ENCODE peak calls at places on chromosomes 16 and 17, in ten cellular contexts. One of them, this sample, is unnamed.

GRCh38 chr17:61402978-61403845 is 3.6 kb downstream of the TBX2 start:
- DNase-seq in RWPE2: no peak
- DNase-seq in tibial nerve: no peak
- DNase-seq in neuronal stem cell: no peak
- DNase-seq in adrenal gland: no peak
- DNase-seq in SJSA1: no peak
- DNase-seq in DND-41: no peak
- DNase-seq in stomach: no peak
- DNase-seq in foreskin keratinocyte: no peak
- DNase-seq in AG04450: no peak
- DNase-seq in this sample: peak; percentile 54

GRCh38 chr16:22397459-22397858 is 23.0 kb upstream of the CDR2 start:
- DNase-seq in RWPE2: no peak
- DNase-seq in tibial nerve: no peak
- DNase-seq in neuronal stem cell: no peak
- DNase-seq in adrenal gland: no peak
- DNase-seq in SJSA1: peak; percentile 65
- DNase-seq in DND-41: no peak
- DNase-seq in stomach: no peak
- DNase-seq in foreskin keratinocyte: peak; percentile 54
- DNase-seq in AG04450: peak; percentile 95
- DNase-seq in this sample: no peak

GRCh38 chr17:6476061-6476833 is 32.0 kb downstream of the PIMREG start:
- DNase-seq in RWPE2: no peak
- DNase-seq in tibial nerve: no peak
- DNase-seq in neuronal stem cell: no peak
- DNase-seq in adrenal gland: peak; percentile 47
- DNase-seq in SJSA1: no peak
- DNase-seq in DND-41: no peak
- DNase-seq in stomach: no peak
- DNase-seq in foreskin keratinocyte: no peak
- DNase-seq in AG04450: no peak
- DNase-seq in this sample: no peak

GRCh38 chr16:85863384-85863774 is 35.6 kb upstream of the IRF8 start:
- DNase-seq in RWPE2: no peak
- DNase-seq in tibial nerve: no peak
- DNase-seq in neuronal stem cell: no peak
- DNase-seq in adrenal gland: no peak
- DNase-seq in SJSA1: peak; percentile 35
- DNase-seq in DND-41: no peak
- DNase-seq in stomach: no peak
- DNase-seq in foreskin keratinocyte: no peak
- DNase-seq in AG04450: no peak
- DNase-seq in this sample: no peak

GRCh38 chr16:89375021-89375420 is 115.3 kb downstream of the ANKRD11 start:
- DNase-seq in RWPE2: no peak
- DNase-seq in tibial nerve: no peak
- DNase-seq in neuronal stem cell: no peak
- DNase-seq in adrenal gland: no peak
- DNase-seq in SJSA1: no peak
- DNase-seq in DND-41: no peak
- DNase-seq in stomach: no peak
- DNase-seq in foreskin keratinocyte: no peak
- DNase-seq in AG04450: no peak
- DNase-seq in this sample: peak; percentile 83

GRCh38 chr16:89697616-89698331 is 3.7 kb downstream of the SPATA2L start:
- DNase-seq in RWPE2: no peak
- DNase-seq in tibial nerve: no peak
- DNase-seq in neuronal stem cell: no peak
- DNase-seq in adrenal gland: no peak
- DNase-seq in SJSA1: no peak
- DNase-seq in DND-41: no peak
- DNase-seq in stomach: no peak
- DNase-seq in foreskin keratinocyte: no peak
- DNase-seq in AG04450: no peak
- DNase-seq in this sample: no peak

GRCh38 chr16:56970934-56971767 is 9.4 kb downstream of the CETP start:
- DNase-seq in RWPE2: no peak
- DNase-seq in tibial nerve: no peak
- DNase-seq in neuronal stem cell: no peak
- DNase-seq in adrenal gland: no peak
- DNase-seq in SJSA1: no peak
- DNase-seq in DND-41: no peak
- DNase-seq in stomach: no peak
- DNase-seq in foreskin keratinocyte: no peak
- DNase-seq in AG04450: no peak
- DNase-seq in this sample: peak; percentile 60

GRCh38 chr16:85888405-85889331 is 10.3 kb upstream of the IRF8 start:
- DNase-seq in RWPE2: no peak
- DNase-seq in tibial nerve: no peak
- DNase-seq in neuronal stem cell: no peak
- DNase-seq in adrenal gland: no peak
- DNase-seq in SJSA1: no peak
- DNase-seq in DND-41: no peak
- DNase-seq in stomach: no peak
- DNase-seq in foreskin keratinocyte: peak; percentile 7
- DNase-seq in AG04450: no peak
- DNase-seq in this sample: no peak

GRCh38 chr16:10881479-10882030 is 4.6 kb downstream of the CIITA start:
- DNase-seq in RWPE2: no peak
- DNase-seq in tibial nerve: no peak
- DNase-seq in neuronal stem cell: no peak
- DNase-seq in adrenal gland: no peak
- DNase-seq in SJSA1: no peak
- DNase-seq in DND-41: no peak
- DNase-seq in stomach: no peak
- DNase-seq in foreskin keratinocyte: no peak
- DNase-seq in AG04450: no peak
- DNase-seq in this sample: no peak

GRCh38 chr16:29712770-29713169 is 33.0 kb downstream of the C16orf54 start:
- DNase-seq in RWPE2: no peak
- DNase-seq in tibial nerve: no peak
- DNase-seq in neuronal stem cell: no peak
- DNase-seq in adrenal gland: no peak
- DNase-seq in SJSA1: no peak
- DNase-seq in DND-41: no peak
- DNase-seq in stomach: no peak
- DNase-seq in foreskin keratinocyte: no peak
- DNase-seq in AG04450: no peak
- DNase-seq in this sample: no peak

GRCh38 chr16:63385714-63386113 is 1349.5 kb upstream of the CDH8 start:
- DNase-seq in RWPE2: no peak
- DNase-seq in tibial nerve: no peak
- DNase-seq in neuronal stem cell: no peak
- DNase-seq in adrenal gland: no peak
- DNase-seq in SJSA1: no peak
- DNase-seq in DND-41: no peak
- DNase-seq in stomach: no peak
- DNase-seq in foreskin keratinocyte: peak; percentile 26
- DNase-seq in AG04450: no peak
- DNase-seq in this sample: no peak

GRCh38 chr17:50605434-50605833 is 29.2 kb upstream of the ABCC3 start:
- DNase-seq in RWPE2: no peak
- DNase-seq in tibial nerve: no peak
- DNase-seq in neuronal stem cell: no peak
- DNase-seq in adrenal gland: no peak
- DNase-seq in SJSA1: no peak
- DNase-seq in DND-41: no peak
- DNase-seq in stomach: no peak
- DNase-seq in foreskin keratinocyte: no peak
- DNase-seq in AG04450: no peak
- DNase-seq in this sample: no peak

DNA sequence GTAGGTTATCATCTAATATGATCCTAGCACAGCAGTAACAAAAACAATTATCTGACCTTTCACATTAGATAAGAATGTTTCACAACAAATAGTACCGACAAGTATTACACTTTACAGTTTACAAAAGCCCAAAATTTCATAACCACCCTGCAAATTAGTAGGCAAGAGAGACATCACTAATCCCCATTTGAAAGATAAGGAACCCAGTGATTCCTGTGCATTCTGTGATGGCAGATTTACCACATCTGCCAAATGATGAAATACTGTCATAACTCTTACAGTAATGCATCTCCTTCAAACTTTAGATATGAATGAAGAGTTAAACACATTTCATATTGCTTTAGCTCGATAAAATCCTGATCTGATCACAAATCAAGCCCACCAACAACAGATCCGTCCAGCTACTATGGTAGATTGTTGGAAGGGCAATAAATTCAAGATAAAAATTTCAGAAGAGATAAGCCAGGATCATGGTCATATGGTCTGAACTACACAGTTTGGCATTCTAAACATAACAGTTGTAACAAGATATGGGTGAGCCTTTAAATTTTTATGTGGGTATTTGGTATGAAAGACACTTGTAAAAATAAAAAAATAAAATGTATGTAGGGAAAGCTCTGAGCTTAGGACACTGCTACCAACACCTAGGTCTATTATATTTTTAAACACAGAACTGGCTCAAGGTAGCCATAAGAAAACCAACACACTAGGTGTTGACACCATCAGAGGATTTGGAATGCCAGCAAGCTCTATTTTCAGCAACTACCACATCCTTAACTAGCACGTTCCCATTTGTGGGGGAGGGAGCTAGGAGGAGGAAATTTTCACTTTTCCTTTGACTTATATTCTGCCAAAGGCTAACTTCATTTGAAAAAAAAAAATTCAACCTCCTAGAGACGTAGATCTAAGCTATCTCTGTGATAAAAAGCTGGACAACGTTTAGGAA is 9.3 kb downstream of the YWHAE start:
- DNase-seq in RWPE2: no peak
- DNase-seq in tibial nerve: no peak
- DNase-seq in neuronal stem cell: no peak
- DNase-seq in adrenal gland: no peak
- DNase-seq in SJSA1: no peak
- DNase-seq in DND-41: no peak
- DNase-seq in stomach: no peak
- DNase-seq in foreskin keratinocyte: no peak
- DNase-seq in AG04450: no peak
- DNase-seq in this sample: no peak
- H3K27ac ChIP-seq in RWPE2: no peak overlapping the region
- H3K27ac ChIP-seq in tibial nerve: peak overlapping the region; percentile 61
- H3K27ac ChIP-seq in neuronal stem cell: no peak overlapping the region
- H3K27ac ChIP-seq in adrenal gland: peak overlapping the region; percentile 48
- H3K27ac ChIP-seq in SJSA1: no peak overlapping the region
- H3K27ac ChIP-seq in DND-41: no peak overlapping the region
- H3K27ac ChIP-seq in stomach: peak overlapping the region; percentile 71
- H3K27ac ChIP-seq in foreskin keratinocyte: no peak overlapping the region
- H3K27ac ChIP-seq in AG04450: no peak overlapping the region
- H3K27ac ChIP-seq in this sample: no peak overlapping the region

DNA sequence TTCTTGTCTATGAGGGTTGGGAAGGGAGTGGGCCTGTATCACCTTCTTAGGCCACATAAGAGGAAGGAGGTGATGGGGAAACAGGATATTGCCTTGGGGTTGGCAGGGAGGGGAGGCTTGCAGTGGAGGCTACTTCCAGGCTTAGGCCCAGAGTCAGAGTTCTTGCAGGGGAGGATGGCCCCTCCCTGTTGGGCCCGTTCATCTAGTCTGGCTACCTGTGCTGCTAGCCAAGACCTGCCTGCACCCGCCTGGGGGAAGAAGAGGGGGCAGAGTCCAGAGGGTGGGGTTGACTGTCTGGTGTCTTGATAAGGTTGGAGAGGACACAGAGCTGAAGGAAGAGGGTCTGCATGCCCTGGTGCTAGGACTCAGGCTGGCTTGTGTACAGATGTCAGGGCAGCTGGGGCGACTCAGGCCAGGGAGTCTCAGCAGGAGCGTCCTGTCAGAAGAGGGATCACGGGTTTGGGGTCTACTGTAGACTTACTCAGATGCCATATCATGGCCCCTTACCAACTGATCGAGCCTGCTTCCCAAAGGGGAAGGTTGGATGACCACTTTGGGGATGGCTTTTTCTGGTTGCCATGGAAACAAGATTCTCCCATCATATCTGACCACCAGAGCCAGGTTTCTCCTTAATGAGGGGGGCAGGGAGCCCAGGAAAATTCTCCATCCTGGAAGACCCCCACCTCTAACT is 5.3 kb downstream of the KDM6B start:
- DNase-seq in RWPE2: no peak
- DNase-seq in tibial nerve: no peak
- DNase-seq in neuronal stem cell: no peak
- DNase-seq in adrenal gland: no peak
- DNase-seq in SJSA1: no peak
- DNase-seq in DND-41: no peak
- DNase-seq in stomach: no peak
- DNase-seq in foreskin keratinocyte: no peak
- DNase-seq in AG04450: no peak
- DNase-seq in this sample: peak; percentile 90
- H3K27me3 ChIP-seq in RWPE2: no peaks in the 10 kb centered on the region
- H3K27me3 ChIP-seq in tibial nerve: no peaks in the 10 kb centered on the region
- H3K27me3 ChIP-seq in neuronal stem cell: no peaks in the 10 kb centered on the region
- H3K27me3 ChIP-seq in adrenal gland: no peaks in the 10 kb centered on the region
- H3K27me3 ChIP-seq in SJSA1: no peaks in the 10 kb centered on the region
- H3K27me3 ChIP-seq in DND-41: peaks cover 49% of the 10 kb centered on the region
- H3K27me3 ChIP-seq in stomach: no peaks in the 10 kb centered on the region
- H3K27me3 ChIP-seq in foreskin keratinocyte: no peaks in the 10 kb centered on the region
- H3K27me3 ChIP-seq in AG04450: no peaks in the 10 kb centered on the region
- H3K27me3 ChIP-seq in this sample: no peaks in the 10 kb centered on the region

GRCh38 chr17:1022278-1023024 is 25.5 kb downstream of the TIMM22 start:
- DNase-seq in RWPE2: no peak
- DNase-seq in tibial nerve: no peak
- DNase-seq in neuronal stem cell: no peak
- DNase-seq in adrenal gland: no peak
- DNase-seq in SJSA1: no peak
- DNase-seq in DND-41: no peak
- DNase-seq in stomach: no peak
- DNase-seq in foreskin keratinocyte: no peak
- DNase-seq in AG04450: no peak
- DNase-seq in this sample: no peak
- H3K27ac ChIP-seq in RWPE2: no peak overlapping the region
- H3K27ac ChIP-seq in tibial nerve: no peak overlapping the region
- H3K27ac ChIP-seq in neuronal stem cell: no peak overlapping the region
- H3K27ac ChIP-seq in adrenal gland: no peak overlapping the region
- H3K27ac ChIP-seq in SJSA1: no peak overlapping the region
- H3K27ac ChIP-seq in DND-41: no peak overlapping the region
- H3K27ac ChIP-seq in stomach: peak overlapping the region; percentile 38
- H3K27ac ChIP-seq in foreskin keratinocyte: no peak overlapping the region
- H3K27ac ChIP-seq in AG04450: no peak overlapping the region
- H3K27ac ChIP-seq in this sample: no peak overlapping the region

DNA sequence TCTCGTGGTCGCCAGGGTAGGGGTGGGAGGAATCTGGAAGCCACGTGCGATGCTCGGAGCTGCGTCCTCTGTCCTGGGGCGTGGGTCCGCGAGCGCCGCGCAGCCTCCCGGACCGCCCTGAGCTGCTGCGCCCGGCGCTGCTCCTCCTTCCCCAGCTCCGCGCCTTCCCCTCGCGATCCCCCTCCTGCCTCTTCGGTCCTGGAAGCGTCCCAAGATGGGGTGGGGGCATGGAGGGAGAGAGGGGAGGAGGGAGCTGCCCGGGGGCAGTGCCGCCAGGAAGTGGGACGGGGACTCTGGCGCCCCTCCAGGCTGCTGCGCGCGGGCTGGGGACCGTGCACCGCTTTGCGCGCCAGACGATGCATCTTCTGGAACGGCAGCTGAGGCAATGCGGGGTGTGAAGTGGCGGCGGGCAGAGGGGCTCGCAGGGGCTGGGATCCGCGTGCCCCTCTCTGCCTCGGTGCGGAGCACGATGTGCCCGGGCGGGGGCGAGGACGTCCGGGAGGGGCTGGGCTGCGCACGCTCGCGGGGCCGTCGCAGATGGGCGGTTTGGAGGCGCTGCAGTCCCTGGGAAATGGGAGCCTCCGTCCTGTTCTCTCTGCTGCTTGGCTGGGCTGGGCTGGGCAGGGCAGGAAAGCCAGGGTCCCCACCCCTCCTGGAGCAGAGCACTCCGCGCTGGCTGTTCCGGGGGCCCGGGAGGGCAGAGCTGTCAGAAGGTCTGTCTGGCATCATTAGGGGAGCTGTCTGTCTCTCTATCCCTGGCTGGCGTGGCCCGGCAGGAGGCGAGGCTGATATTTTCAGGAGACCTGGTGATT is 388.0 kb downstream of the SEC14L1 start:
- DNase-seq in RWPE2: peak; percentile 54
- DNase-seq in tibial nerve: no peak
- DNase-seq in neuronal stem cell: peak; percentile 56
- DNase-seq in adrenal gland: no peak
- DNase-seq in SJSA1: no peak
- DNase-seq in DND-41: peak; percentile 75
- DNase-seq in stomach: no peak
- DNase-seq in foreskin keratinocyte: no peak
- DNase-seq in AG04450: no peak
- DNase-seq in this sample: no peak
- H3K27me3 ChIP-seq in RWPE2: peaks cover 17% of the 10 kb centered on the region
- H3K27me3 ChIP-seq in tibial nerve: no peaks in the 10 kb centered on the region
- H3K27me3 ChIP-seq in neuronal stem cell: peaks cover 30% of the 10 kb centered on the region
- H3K27me3 ChIP-seq in adrenal gland: peaks cover 21% of the 10 kb centered on the region
- H3K27me3 ChIP-seq in SJSA1: peaks cover 32% of the 10 kb centered on the region
- H3K27me3 ChIP-seq in DND-41: peaks cover 8% of the 10 kb centered on the region
- H3K27me3 ChIP-seq in stomach: no peaks in the 10 kb centered on the region
- H3K27me3 ChIP-seq in foreskin keratinocyte: peaks cover 34% of the 10 kb centered on the region
- H3K27me3 ChIP-seq in AG04450: peaks cover 28% of the 10 kb centered on the region
- H3K27me3 ChIP-seq in this sample: peaks cover 6% of the 10 kb centered on the region

This sample was measured in Peyer's patch.